ENCODE peak calls at places on chromosome 19, in nine cellular contexts. K is upper lobe of right lung, B is A549, F is AG09319, E is GM06990, S is fibroblast of lung, P is A673, L is epithelial cell of esophagus, T is adrenal gland. U is an unnamed sample.

GRCh38 chr19:49512970-49513745 is 697 bp downstream of the FCGRT start:
- DNase-seq in K (peak), B (no peak), F (no peak), E (no peak), S (no peak), P (peak), L (no peak), T (peak), U (no peak)

GRCh38 chr19:46351241-46352041 is 4.6 kb downstream of the PPP5C start:
- DNase-seq in K (peak), B (no peak), F (no peak), E (no peak), S (peak), P (peak), L (peak), T (peak), U (no peak)

GRCh38 chr19:38774181-38774950 is 1.0 kb upstream of the LGALS7 start:
- DNase-seq in K (no peak), B (no peak), F (no peak), E (no peak), S (no peak), P (no peak), L (no peak), T (no peak), U (no peak)

GRCh38 chr19:10878253-10878652 is 6.9 kb downstream of the CARM1 start:
- DNase-seq in K (no peak), B (no peak), F (no peak), E (no peak), S (no peak), P (no peak), L (no peak), T (no peak), U (no peak)

GRCh38 chr19:8593931-8594330 is 16.6 kb downstream of the ADAMTS10 start:
- DNase-seq in K (no peak), B (no peak), F (no peak), E (no peak), S (no peak), P (peak), L (no peak), T (no peak), U (no peak)

GRCh38 chr19:7415163-7415856 is 66.6 kb downstream of the ARHGEF18 start:
- DNase-seq in K (peak), B (no peak), F (peak), E (no peak), S (peak), P (no peak), L (peak), T (no peak), U (no peak)

GRCh38 chr19:7505682-7506384 is 10.1 kb upstream of the ZNF358 start:
- DNase-seq in K (no peak), B (no peak), F (no peak), E (no peak), S (no peak), P (no peak), L (no peak), T (peak), U (no peak)

GRCh38 chr19:39768334-39768733 is 10.3 kb upstream of the LEUTX start:
- DNase-seq in K (no peak), B (no peak), F (no peak), E (no peak), S (no peak), P (no peak), L (peak), T (no peak), U (no peak)

GRCh38 chr19:38319421-38320258 is at the start of gene KCNK6:
- DNase-seq in K (peak), B (peak), F (no peak), E (peak), S (peak), P (no peak), L (peak), T (no peak), U (no peak)

GRCh38 chr19:47613165-47614146 is 4.5 kb downstream of the BICRA start:
- DNase-seq in K (no peak), B (no peak), F (peak), E (no peak), S (peak), P (peak), L (no peak), T (no peak), U (peak)

GRCh38 chr19:48364564-48365363 is 597 bp downstream of the SYNGR4 start:
- DNase-seq in K (no peak), B (no peak), F (no peak), E (no peak), S (no peak), P (no peak), L (no peak), T (peak), U (no peak)

GRCh38 chr19:3178973-3179738 is 587 bp downstream of the S1PR4 start:
- DNase-seq in K (peak), B (no peak), F (no peak), E (peak), S (no peak), P (no peak), L (no peak), T (no peak), U (no peak)

GRCh38 chr19:7348587-7349230 is at the start of gene ARHGEF18:
- DNase-seq in K (peak), B (no peak), F (no peak), E (peak), S (no peak), P (no peak), L (no peak), T (no peak), U (no peak)

GRCh38 chr19:8526345-8527062 is 12.5 kb upstream of the ZNF414 start:
- DNase-seq in K (peak), B (peak), F (peak), E (no peak), S (peak), P (peak), L (peak), T (peak), U (peak)

GRCh38 chr19:39384839-39385568 is 5.9 kb downstream of the PAF1 start:
- DNase-seq in K (no peak), B (no peak), F (no peak), E (no peak), S (no peak), P (no peak), L (no peak), T (no peak), U (no peak)

GRCh38 chr19:55464039-55464668 is 397 bp downstream of the C19orf85 start:
- DNase-seq in K (no peak), B (no peak), F (no peak), E (no peak), S (no peak), P (no peak), L (no peak), T (no peak), U (no peak)

GRCh38 chr19:18300930-18301717 is 19.7 kb upstream of the JUND start:
- DNase-seq in K (peak), B (no peak), F (no peak), E (no peak), S (peak), P (no peak), L (peak), T (peak), U (no peak)

GRCh38 chr19:8158411-8159074 is 9.2 kb upstream of the FBN3 start:
- DNase-seq in K (no peak), B (peak), F (peak), E (peak), S (peak), P (peak), L (peak), T (peak), U (no peak)

GRCh38 chr19:6773323-6773931 is 919 bp downstream of the VAV1 start:
- DNase-seq in K (peak), B (no peak), F (no peak), E (peak), S (no peak), P (peak), L (no peak), T (no peak), U (no peak)

GRCh38 chr19:21422244-21422643 is 25.3 kb downstream of the ZNF493 start:
- DNase-seq in K (no peak), B (no peak), F (no peak), E (no peak), S (no peak), P (no peak), L (no peak), T (no peak), U (no peak)

GRCh38 chr19:40411125-40411842 is 1.9 kb downstream of the PRX start:
- DNase-seq in K (no peak), B (no peak), F (no peak), E (peak), S (no peak), P (no peak), L (no peak), T (peak), U (no peak)

GRCh38 chr19:7197169-7197759 is 97.0 kb downstream of the INSR start:
- DNase-seq in K (peak), B (peak), F (peak), E (peak), S (peak), P (peak), L (peak), T (peak), U (peak)

GRCh38 chr19:7460562-7460966 is 28.3 kb downstream of the PEX11G start:
- DNase-seq in K (no peak), B (no peak), F (no peak), E (no peak), S (peak), P (no peak), L (peak), T (no peak), U (no peak)

GRCh38 chr19:42207767-42208259 is 9.7 kb downstream of the DEDD2 start:
- DNase-seq in K (no peak), B (peak), F (no peak), E (no peak), S (peak), P (no peak), L (peak), T (no peak), U (no peak)

GRCh38 chr19:6226444-6227155 is 53.2 kb downstream of the MLLT1 start:
- DNase-seq in K (no peak), B (no peak), F (no peak), E (no peak), S (no peak), P (no peak), L (no peak), T (no peak), U (no peak)

GRCh38 chr19:18419699-18420460 is 682 bp downstream of the SSBP4 start:
- DNase-seq in K (peak), B (no peak), F (no peak), E (peak), S (no peak), P (peak), L (no peak), T (peak), U (no peak)

GRCh38 chr19:19662866-19663291 is 597 bp downstream of the ATP13A1 start:
- DNase-seq in K (no peak), B (no peak), F (no peak), E (no peak), S (no peak), P (no peak), L (no peak), T (peak), U (no peak)

GRCh38 chr19:17292301-17293074 is 10.7 kb downstream of the ABHD8 start:
- DNase-seq in K (peak), B (peak), F (peak), E (peak), S (peak), P (peak), L (peak), T (peak), U (peak)

GRCh38 chr19:34327851-34328250 is 37.1 kb upstream of the GPI start:
- DNase-seq in K (no peak), B (no peak), F (no peak), E (no peak), S (peak), P (peak), L (no peak), T (no peak), U (no peak)

GRCh38 chr19:41541990-41542584 is 33.9 kb upstream of the CEACAM21 start:
- DNase-seq in K (peak), B (peak), F (no peak), E (no peak), S (no peak), P (peak), L (peak), T (peak), U (no peak)

GRCh38 chr19:54560881-54561385 is 12.7 kb upstream of the LILRA2 start:
- DNase-seq in K (no peak), B (no peak), F (no peak), E (no peak), S (no peak), P (no peak), L (no peak), T (no peak), U (no peak)

GRCh38 chr19:49064768-49065611 is at the start of gene NTF4:
- DNase-seq in K (no peak), B (peak), F (no peak), E (no peak), S (peak), P (peak), L (peak), T (no peak), U (peak)

DNA sequence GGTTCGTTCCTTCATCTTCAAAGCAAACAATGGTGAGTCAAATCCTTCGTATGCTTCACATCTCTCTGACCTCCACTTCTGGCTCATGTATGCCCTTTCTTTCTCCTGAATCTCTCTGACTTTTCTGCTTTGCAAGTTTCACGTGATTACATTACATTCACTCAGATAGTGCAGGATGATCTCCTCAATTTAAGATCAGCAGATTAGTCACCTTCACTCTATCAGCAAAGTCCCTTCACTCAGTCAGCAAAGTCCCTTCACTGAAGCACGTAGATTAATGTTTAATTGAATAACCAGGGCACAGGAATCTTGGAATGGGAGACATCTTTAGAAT is 23.1 kb downstream of the SIGLECL1 start:
- DNase-seq in K (no peak), B (no peak), F (no peak), E (no peak), S (no peak), P (no peak), L (no peak), T (no peak), U (no peak)
- TF ChIP-seq CTCF in K (no peak), B (no peak), F (no peak), E (no peak), S (no peak), P (no peak), L (no peak), T (no peak), U (no peak)

DNA sequence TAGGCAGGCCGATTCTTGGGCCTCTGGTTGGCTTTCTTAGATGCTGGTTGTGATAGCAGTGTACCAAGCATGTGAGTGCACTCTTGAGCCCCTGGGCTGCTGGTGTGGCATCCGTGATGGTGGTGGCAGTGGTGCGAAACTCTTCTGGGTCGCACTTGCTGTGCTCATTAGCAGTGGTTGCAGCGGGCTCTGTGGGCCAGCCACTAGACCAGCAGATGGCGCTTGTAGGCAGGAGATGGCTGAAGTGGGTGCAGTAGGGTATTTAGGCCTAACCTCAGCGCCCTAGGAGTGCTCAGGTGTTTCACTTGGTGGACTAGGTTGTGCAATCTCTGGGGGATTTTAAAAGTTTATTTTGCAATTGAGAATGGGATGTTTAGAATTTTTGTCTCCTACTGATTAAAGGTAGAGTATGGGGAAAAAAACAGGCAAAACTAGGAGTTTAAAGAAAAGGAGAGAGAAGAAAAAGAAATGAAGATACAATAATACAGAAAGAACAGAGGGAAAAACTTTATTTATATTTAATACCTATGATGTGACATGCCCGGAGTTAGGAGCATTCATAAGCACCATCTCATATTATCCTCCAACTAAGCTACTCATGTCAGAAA is 4.3 kb upstream of the ZNF17 start:
- DNase-seq in K (peak), B (no peak), F (no peak), E (peak), S (peak), P (peak), L (peak), T (peak), U (no peak)
- TF ChIP-seq CTCF in K (peak), B (peak), F (peak), E (peak), S (peak), P (peak), L (peak), T (peak), U (peak)

DNA sequence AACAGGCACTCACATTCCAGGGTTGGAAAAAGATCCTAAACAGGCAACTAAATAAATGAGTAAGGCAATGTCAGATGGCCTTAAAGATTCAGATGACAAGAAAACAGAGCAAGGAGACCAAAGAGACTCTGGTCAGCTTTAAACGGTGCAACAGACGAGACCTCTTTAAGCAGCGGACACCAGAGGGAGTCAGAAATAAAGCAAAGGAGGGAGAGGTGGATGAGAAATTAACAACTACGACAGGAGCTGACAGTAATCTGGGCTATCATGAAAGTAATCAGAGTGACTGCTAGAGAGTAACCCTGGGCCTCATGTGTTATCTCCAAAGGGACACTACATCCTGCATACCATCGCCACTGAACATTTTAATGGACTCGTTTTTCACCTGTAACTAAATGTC is 1.1 kb downstream of the ZNF550 start:
- DNase-seq in K (no peak), B (no peak), F (no peak), E (no peak), S (peak), P (peak), L (peak), T (no peak), U (no peak)
- TF ChIP-seq CTCF in K (no peak), B (no peak), F (no peak), E (no peak), S (peak), P (peak), L (peak), T (no peak), U (no peak)

GRCh38 chr19:1040476-1041271 is 767 bp downstream of the ABCA7 start:
- DNase-seq in K (peak), B (peak), F (peak), E (peak), S (peak), P (peak), L (peak), T (peak), U (no peak)

GRCh38 chr19:1041835-1042685 is 2.2 kb downstream of the ABCA7 start:
- DNase-seq in K (no peak), B (peak), F (no peak), E (no peak), S (no peak), P (peak), L (no peak), T (no peak), U (no peak)

GRCh38 chr19:1038995-1039645 is 787 bp upstream of the ABCA7 start:
- DNase-seq in K (no peak), B (no peak), F (no peak), E (no peak), S (peak), P (no peak), L (peak), T (no peak), U (no peak)

GRCh38 chr19:1041272-1041834 is 1.4 kb downstream of the ABCA7 start:
- DNase-seq in K (no peak), B (no peak), F (no peak), E (no peak), S (no peak), P (no peak), L (no peak), T (no peak), U (no peak)

GRCh38 chr19:1039646-1040475 is at the start of gene ABCA7:
- DNase-seq in K (peak), B (peak), F (peak), E (peak), S (peak), P (peak), L (peak), T (peak), U (peak)
- TF ChIP-seq CTCF in K (no peak), B (no peak), F (no peak), E (no peak), S (no peak), P (no peak), L (no peak), T (no peak), U (no peak)

DNA sequence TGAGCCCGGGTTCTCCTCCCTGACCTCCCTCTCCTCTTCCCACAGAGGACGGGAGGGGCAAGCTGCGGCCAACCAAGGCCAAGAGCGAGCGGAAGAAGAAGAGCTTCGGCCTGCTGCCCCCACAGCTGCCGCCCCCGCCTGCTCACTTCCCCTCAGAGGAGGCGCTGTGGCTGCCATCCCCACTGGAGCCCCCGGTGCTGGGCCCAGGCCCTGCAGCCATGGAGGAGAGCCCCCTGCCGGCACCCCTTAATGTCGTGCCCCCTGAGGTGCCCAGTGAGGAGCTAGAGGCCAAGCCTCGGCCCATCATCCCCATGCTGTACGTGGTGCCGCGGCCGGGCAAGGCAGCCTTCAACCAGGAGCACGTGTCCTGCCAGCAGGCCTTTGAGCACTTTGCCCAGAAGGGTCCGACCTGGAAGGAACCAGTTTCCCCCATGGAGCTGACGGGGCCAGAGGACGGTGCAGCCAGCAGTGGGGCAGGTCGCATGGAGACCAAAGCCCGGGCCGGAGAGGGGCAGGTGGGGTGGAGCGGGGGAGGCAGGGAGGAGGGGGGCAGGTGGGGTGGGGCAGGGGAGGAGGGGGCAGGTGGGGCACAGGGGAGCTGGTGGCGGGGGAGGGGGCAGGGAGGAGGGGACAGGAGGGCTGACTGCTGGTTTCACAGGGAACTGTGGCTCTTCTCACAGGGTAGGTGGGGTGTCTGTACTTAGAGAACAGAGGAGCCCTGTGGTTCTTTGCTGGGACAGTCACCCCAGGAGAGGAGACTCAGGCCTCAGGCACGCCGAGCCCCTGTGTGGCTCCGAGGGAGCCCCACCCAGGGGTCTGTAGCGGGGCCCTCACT is 162.3 kb downstream of the KDM4B start:
- DNase-seq in K (no peak), B (no peak), F (no peak), E (peak), S (no peak), P (no peak), L (no peak), T (no peak), U (no peak)
- TF ChIP-seq CTCF in K (no peak), B (no peak), F (no peak), E (peak), S (no peak), P (no peak), L (no peak), T (no peak), U (no peak)

GRCh38 chr19:1855828-1856255 is 7.5 kb downstream of the KLF16 start:
- DNase-seq in K (no peak), B (no peak), F (no peak), E (no peak), S (no peak), P (no peak), L (no peak), T (no peak), U (no peak)
- TF ChIP-seq CTCF in K (no peak), B (no peak), F (no peak), E (no peak), S (no peak), P (no peak), L (no peak), T (no peak), U (no peak)

GRCh38 chr19:32824906-32825608 is 44.5 kb downstream of the SLC7A9 start:
- DNase-seq in K (no peak), B (no peak), F (no peak), E (no peak), S (no peak), P (no peak), L (no peak), T (no peak), U (peak)

GRCh38 chr19:32823747-32824102 is 45.8 kb downstream of the SLC7A9 start:
- DNase-seq in K (no peak), B (no peak), F (no peak), E (no peak), S (no peak), P (no peak), L (no peak), T (no peak), U (no peak)

GRCh38 chr19:32822916-32823746 is 46.4 kb downstream of the SLC7A9 start:
- DNase-seq in K (no peak), B (no peak), F (no peak), E (no peak), S (no peak), P (no peak), L (no peak), T (no peak), U (no peak)

GRCh38 chr19:32828139-32828538 is 41.4 kb downstream of the SLC7A9 start:
- DNase-seq in K (no peak), B (no peak), F (no peak), E (no peak), S (no peak), P (no peak), L (no peak), T (no peak), U (no peak)

GRCh38 chr19:32824136-32824835 is 45.3 kb downstream of the SLC7A9 start:
- DNase-seq in K (no peak), B (no peak), F (no peak), E (no peak), S (no peak), P (no peak), L (no peak), T (no peak), U (no peak)
- TF ChIP-seq CTCF in K (no peak), B (no peak), F (no peak), E (no peak), S (no peak), P (no peak), L (no peak), T (no peak), U (no peak)